ENCODE peak calls at places on chromosomes 16 and 17, in six cellular contexts. H, Y, L, X, R and Z are unnamed samples.

GRCh38 chr17:20805751-20806150 is 226.2 kb downstream of the CDRT15L2 start:
- DNase-seq in X (no peak), H (no peak), Y (no peak), L (no peak), R (no peak), Z (no peak)

GRCh38 chr17:76537288-76537577 is 276 bp downstream of the CYGB start:
- DNase-seq in L (no peak), X (no peak), Y (peak; percentile 85), H (peak; percentile 55), R (no peak), Z (no peak)

GRCh38 chr17:48952904-48953303 is 8.3 kb upstream of the SNF8 start:
- DNase-seq in R (no peak), X (no peak), Y (no peak), L (no peak), H (no peak), Z (no peak)

GRCh38 chr16:85661131-85662035 is 27.4 kb downstream of the GINS2 start:
- DNase-seq in L (no peak), Y (peak; percentile 77), R (peak; percentile 58), H (no peak), X (no peak), Z (no peak)

GRCh38 chr17:20216154-20216815 is 207.1 kb downstream of the SPECC1 start:
- DNase-seq in Y (no peak), L (no peak), R (no peak), X (peak; percentile 48), H (no peak), Z (no peak)

GRCh38 chr16:17474572-17474971 is 3.8 kb upstream of the XYLT1 start:
- DNase-seq in L (no peak), Y (no peak), X (no peak), H (no peak), R (no peak), Z (no peak)

GRCh38 chr17:60077226-60077625 is 1.5 kb downstream of the HEATR6 start:
- DNase-seq in H (no peak), X (no peak), L (no peak), Y (no peak), R (no peak), Z (no peak)

GRCh38 chr16:13171313-13171712 is 269.9 kb downstream of the SHISA9 start:
- DNase-seq in X (no peak), H (no peak), Y (no peak), L (no peak), R (no peak), Z (no peak)

GRCh38 chr17:40061532-40062038 is 1.2 kb upstream of the THRA start:
- DNase-seq in L (no peak), H (no peak), R (no peak), X (no peak), Y (no peak), Z (no peak)

GRCh38 chr17:74307984-74308773 is 17.8 kb upstream of the KIF19 start:
- DNase-seq in L (peak; percentile 66), X (no peak), H (peak; percentile 68), Y (peak; percentile 77), R (no peak), Z (no peak)

GRCh38 chr17:79306688-79307323 is 232.2 kb downstream of the ENGASE start:
- DNase-seq in X (no peak), L (no peak), H (peak; percentile 37), Y (peak; percentile 81), R (no peak), Z (no peak)

GRCh38 chr17:52376137-52376536 is 217.6 kb upstream of the CA10 start:
- DNase-seq in Y (no peak), X (no peak), H (no peak), L (no peak), R (no peak), Z (no peak)

GRCh38 chr17:83180996-83181481 is 101.6 kb downstream of the METRNL start:
- DNase-seq in X (peak; percentile 38), R (no peak), L (peak; percentile 18), Y (no peak), H (no peak), Z (peak; percentile 28)

GRCh38 chr17:19302791-19303233 is 59.7 kb downstream of the B9D1 start:
- DNase-seq in X (no peak), L (no peak), R (peak; percentile 68), Y (peak; percentile 60), H (no peak), Z (no peak)

DNA sequence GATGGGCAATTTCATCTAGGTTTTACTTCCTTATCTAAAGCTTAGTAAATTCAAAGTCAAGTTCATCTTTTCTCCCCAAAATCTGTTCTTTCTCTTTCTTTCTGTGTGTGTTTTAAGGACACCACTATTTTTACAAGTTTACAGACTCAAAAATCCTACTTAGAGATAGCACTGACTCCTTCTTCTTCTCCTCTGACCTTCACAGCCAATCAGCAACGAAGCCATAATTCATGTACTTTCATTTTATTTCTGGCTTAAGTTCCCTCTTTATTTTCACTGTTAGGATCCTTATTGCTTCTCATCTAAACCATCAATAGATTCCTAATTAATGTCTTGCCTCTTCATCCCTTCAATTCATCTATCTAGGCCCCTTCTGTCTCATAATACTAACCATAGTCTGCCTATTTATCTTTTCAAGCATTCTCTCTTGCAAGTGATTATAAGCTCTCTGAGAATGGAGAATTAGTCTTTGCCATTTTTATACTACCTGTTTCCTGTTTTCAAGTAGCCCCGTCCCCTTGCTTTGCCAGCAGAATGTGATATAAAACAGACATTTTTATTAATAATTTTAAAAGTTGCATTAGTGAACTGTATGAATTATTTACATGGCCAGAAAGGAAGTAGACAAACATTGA is 27.0 kb downstream of the CDC27 start:
- DNase-seq in L (no peak), H (no peak), R (no peak), X (no peak), Y (no peak), Z (no peak)
- H3K9me3 ChIP-seq in L (no peaks in the 10 kb centered on the region), H (no peaks in the 10 kb centered on the region), R (no peaks in the 10 kb centered on the region), X (no peaks in the 10 kb centered on the region), Y (no peaks in the 10 kb centered on the region), Z (no peaks in the 10 kb centered on the region)

GRCh38 chr17:72481572-72481971 is 360.8 kb downstream of the SOX9 start:
- DNase-seq in L (no peak), H (no peak), R (no peak), Y (no peak), X (no peak), Z (no peak)

GRCh38 chr17:72476134-72476533 is 355.3 kb downstream of the SOX9 start:
- DNase-seq in Y (peak; percentile 35), H (no peak), R (no peak), L (no peak), X (no peak), Z (no peak)

GRCh38 chr17:72477529-72477928 is 356.7 kb downstream of the SOX9 start:
- DNase-seq in R (no peak), X (no peak), L (no peak), H (no peak), Y (no peak), Z (peak; percentile 62)

GRCh38 chr17:72476575-72476986 is 355.8 kb downstream of the SOX9 start:
- DNase-seq in L (no peak), H (no peak), X (no peak), R (no peak), Y (no peak), Z (no peak)

GRCh38 chr17:72479113-72479512 is 358.3 kb downstream of the SOX9 start:
- DNase-seq in Y (peak; percentile 28), H (no peak), X (peak; percentile 51), R (no peak), L (no peak), Z (no peak)
- TF ChIP-seq CTCF in Y (no peak), H (no peak), X (peak; percentile 26), R (no peak), L (no peak), Z (peak; percentile 41)

DNA sequence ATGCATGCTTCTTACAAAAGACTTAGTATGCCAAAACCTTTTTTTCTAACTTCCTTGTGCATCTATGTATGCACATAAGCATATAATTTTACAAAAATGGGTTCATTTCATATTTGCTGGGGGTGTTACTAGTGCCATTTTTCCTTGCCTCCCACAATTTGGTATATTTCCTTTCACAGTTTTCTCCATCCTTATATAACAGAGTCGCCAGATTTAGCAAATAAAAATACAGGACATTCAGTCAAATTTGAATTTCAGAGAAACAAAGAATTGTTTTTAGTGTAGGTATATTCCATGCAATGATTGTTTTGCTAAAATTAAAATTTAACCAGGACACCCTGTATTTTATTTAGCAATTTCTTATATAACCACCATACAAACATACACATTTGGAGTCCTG is 4.0 kb upstream of the FBXO39 start:
- DNase-seq in H (no peak), X (no peak), L (no peak), R (no peak), Y (no peak), Z (no peak)
- H3K9me3 ChIP-seq in H (peaks cover 89% of the 10 kb centered on the region), X (peaks cover 41% of the 10 kb centered on the region), L (peaks cover 24% of the 10 kb centered on the region), R (peaks cover 6% of the 10 kb centered on the region), Y (peaks cover 18% of the 10 kb centered on the region), Z (no peaks in the 10 kb centered on the region)

DNA sequence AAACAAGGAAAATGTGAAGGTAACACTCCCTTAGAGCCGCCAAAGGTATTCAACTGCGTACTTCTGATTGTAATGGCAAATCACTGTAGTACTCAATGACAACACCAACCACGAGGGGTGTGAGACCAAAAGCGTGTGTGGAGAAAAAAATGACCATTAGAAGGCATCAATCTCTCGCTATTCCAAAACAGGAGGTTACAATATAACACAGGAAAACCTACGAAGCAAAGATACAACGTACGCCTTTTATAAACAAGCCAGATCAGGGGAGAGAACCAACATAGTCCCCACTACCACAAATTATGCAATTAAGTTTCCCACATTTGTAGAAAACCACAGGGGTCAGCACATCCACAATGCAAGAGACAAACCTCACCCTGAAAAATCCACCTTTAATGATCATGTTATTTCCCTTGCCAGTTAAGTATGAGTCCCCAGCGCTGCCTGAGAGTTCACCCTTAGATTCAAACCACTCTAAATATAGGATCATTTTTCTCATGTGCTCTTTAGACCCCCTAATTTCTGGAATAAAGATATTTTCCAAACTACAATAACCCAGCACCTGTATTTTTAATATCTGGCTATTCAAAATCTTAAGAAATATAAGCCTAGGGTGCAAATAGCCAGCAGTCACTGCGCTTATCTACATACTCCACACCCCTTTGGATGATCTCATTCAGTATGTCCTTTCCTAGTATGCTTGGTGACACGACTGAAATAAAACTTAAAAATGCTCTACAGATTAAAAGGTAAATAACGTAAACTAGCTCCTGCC is 12.4 kb downstream of the TEX14 start:
- DNase-seq in H (no peak), Y (no peak), X (peak; percentile 86), R (no peak), L (no peak), Z (peak; percentile 78)
- TF ChIP-seq CTCF in H (no peak), Y (no peak), X (no peak), R (no peak), L (no peak), Z (no peak)